ENCODE peak calls at places on chromosomes 6 and 20, in four cellular contexts. V, D, G and W are unnamed samples. For H3K36me3, the result is how much of the 10 kb centered on the place peaks cover.

GRCh38 chr6:42981866-42982265 is 2.5 kb upstream of the PPP2R5D start:
- DNase-seq in V (no peak), D (no peak), G (peak), W (no peak)

GRCh38 chr6:87093651-87094050 is 1.3 kb downstream of the CGA start:
- DNase-seq in G (no peak), D (no peak), V (no peak), W (no peak)

GRCh38 chr20:64101731-64102621 is 5.4 kb downstream of the NPBWR2 start:
- DNase-seq in D (peak), G (peak), V (peak), W (peak)

GRCh38 chr20:63782051-63782471 is 42.5 kb downstream of the SLC2A4RG start:
- DNase-seq in G (no peak), V (peak), D (peak), W (no peak)

GRCh38 chr6:25452027-25452426 is 172.9 kb downstream of the CARMIL1 start:
- DNase-seq in G (no peak), V (no peak), D (no peak), W (no peak)

GRCh38 chr6:121838842-121839241 is 403.4 kb downstream of the GJA1 start:
- DNase-seq in D (no peak), V (no peak), G (no peak), W (no peak)

GRCh38 chr20:53757472-53757913 is 163.9 kb upstream of the ZNF217 start:
- DNase-seq in G (no peak), V (no peak), D (no peak), W (no peak)

GRCh38 chr6:13406781-13407180 is 78.4 kb upstream of the TBC1D7 start:
- DNase-seq in V (no peak), G (no peak), D (no peak), W (no peak)

GRCh38 chr20:43749734-43750294 is 23.0 kb upstream of the GTSF1L start:
- DNase-seq in D (peak), G (peak), V (peak), W (peak)

GRCh38 chr6:111777357-111777756 is 95.9 kb downstream of the FYN start:
- DNase-seq in V (no peak), D (no peak), G (no peak), W (no peak)

GRCh38 chr6:144415835-144416237 is 130.7 kb downstream of the UTRN start:
- DNase-seq in G (no peak), D (no peak), V (no peak), W (no peak)

GRCh38 chr6:157831424-157832249 is 8.6 kb downstream of the SNX9 start:
- DNase-seq in V (no peak), D (peak), G (no peak), W (no peak)

GRCh38 chr6:8108031-8108660 is 5.8 kb upstream of the EEF1E1 start:
- DNase-seq in D (no peak), V (no peak), G (no peak), W (no peak)

GRCh38 chr20:10304474-10305046 is 85.9 kb downstream of the SNAP25 start:
- DNase-seq in G (no peak), D (no peak), V (no peak), W (no peak)
- H3K36me3 ChIP-seq in G (under half), D (under half), V (under half), W (under half)

GRCh38 chr6:164861964-164862363 is 447.4 kb downstream of the C6orf118 start:
- DNase-seq in V (no peak), G (no peak), D (no peak), W (no peak)
- H3K4me3 ChIP-seq in V (no peak), G (no peak), D (no peak), W (no peak)

GRCh38 chr6:2772840-2773239 is 7.6 kb downstream of the WRNIP1 start:
- DNase-seq in V (no peak), D (no peak), G (no peak), W (no peak)
- H3K36me3 ChIP-seq in V (under half), D (under half), G (under half), W (under half)

DNA sequence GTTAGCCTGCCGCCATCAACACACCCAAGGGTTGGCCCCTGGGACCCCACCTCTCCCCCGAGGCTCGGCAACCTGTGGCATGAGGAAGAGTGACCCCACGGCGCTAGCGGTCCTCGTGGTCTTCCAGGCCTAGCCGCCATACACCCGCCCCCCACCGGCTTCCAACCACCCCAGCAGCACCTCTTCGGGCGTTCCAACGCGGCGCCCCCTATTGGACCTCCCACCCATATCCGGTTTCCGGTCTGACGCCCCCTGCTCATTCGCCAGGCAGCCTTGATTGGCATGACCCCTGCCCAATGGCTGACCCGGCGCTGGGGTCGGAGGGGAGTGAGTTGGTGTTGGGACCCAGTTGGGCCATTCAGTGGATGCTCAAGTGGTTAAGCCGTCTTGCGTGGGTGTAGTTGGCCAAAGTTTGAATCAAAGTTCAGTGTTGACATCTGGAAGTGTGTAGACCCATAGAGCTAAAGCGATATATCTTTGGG is at the start of gene GNAS-AS1:
- DNase-seq in G (peak), D (peak), V (peak), W (peak)
- H3K4me3 ChIP-seq in G (peak), D (peak), V (peak), W (peak)

DNA sequence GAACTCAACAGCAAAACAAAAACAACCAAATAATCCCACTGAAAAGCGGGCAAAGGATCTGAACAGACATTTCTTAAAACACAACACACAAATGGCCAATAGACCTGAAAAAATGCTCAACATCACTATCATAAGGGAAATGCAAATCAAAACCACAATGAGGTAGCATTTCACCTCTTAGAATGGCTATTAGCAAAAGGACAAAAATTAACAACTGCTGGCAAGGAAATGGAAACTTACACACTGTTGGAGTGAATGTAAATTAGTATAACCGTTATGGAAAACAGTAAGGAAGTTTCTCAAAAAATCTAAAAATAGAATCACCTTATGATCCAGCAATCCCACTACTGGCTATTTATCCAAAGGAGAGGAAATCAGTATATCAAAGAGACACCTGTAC is 20.9 kb downstream of the FAM8A1 start:
- DNase-seq in D (no peak), V (no peak), G (no peak), W (no peak)
- H3K36me3 ChIP-seq in D (under half), V (under half), G (half or more), W (under half)

GRCh38 chr6:138596126-138596525 is 96.8 kb upstream of the NHSL1 start:
- DNase-seq in V (no peak), G (no peak), D (no peak), W (no peak)
- H3K4me3 ChIP-seq in V (no peak), G (no peak), D (no peak), W (no peak)

GRCh38 chr6:134864558-134864957 is 85.3 kb downstream of the ALDH8A1 start:
- DNase-seq in D (no peak), G (no peak), V (no peak), W (no peak)
- H3K36me3 ChIP-seq in D (under half), G (under half), V (under half), W (under half)